ENCODE peak calls at places on chromosomes 12 and 14, in five cellular contexts. X, O, L, B and Y are unnamed samples.

GRCh38 chr12:90216815-90217214 is 508.2 kb upstream of the ATP2B1 start:
- DNase-seq in O (no peak), B (no peak), X (peak), L (no peak), Y (no peak)

GRCh38 chr12:132550014-132550802 is 60.2 kb downstream of the LRCOL1 start:
- DNase-seq in X (no peak), L (no peak), O (no peak), B (no peak), Y (no peak)

GRCh38 chr14:92433407-92433806 is 80.2 kb upstream of the RIN3 start:
- DNase-seq in X (no peak), B (no peak), L (no peak), O (no peak), Y (no peak)

GRCh38 chr12:100795193-100796179 is 910 bp downstream of the ANO4 start:
- DNase-seq in O (no peak), X (no peak), L (no peak), B (no peak), Y (no peak)

GRCh38 chr12:107917912-107918800 is 143.7 kb downstream of the ASCL4 start:
- DNase-seq in L (peak), X (no peak), B (no peak), O (peak), Y (no peak)

GRCh38 chr14:36553650-36554260 is 28.7 kb downstream of the NKX2-8 start:
- DNase-seq in X (no peak), B (no peak), L (peak), O (peak), Y (no peak)

GRCh38 chr14:42192659-42193425 is 586.2 kb downstream of the LRFN5 start:
- DNase-seq in O (peak), L (peak), B (no peak), X (no peak), Y (no peak)

GRCh38 chr12:47938093-47938492 is 25.3 kb upstream of the TMEM106C start:
- DNase-seq in O (peak), L (no peak), B (no peak), X (no peak), Y (no peak)

GRCh38 chr12:87157791-87158190 is 871.4 kb downstream of the C12orf50 start:
- DNase-seq in L (peak), X (no peak), B (no peak), O (peak), Y (no peak)

GRCh38 chr12:47729233-47729632 is 3.9 kb upstream of the ENDOU start:
- DNase-seq in B (no peak), X (no peak), L (no peak), O (peak), Y (no peak)

GRCh38 chr12:67482751-67483661 is 165.5 kb upstream of the DYRK2 start:
- DNase-seq in X (peak), O (peak), L (no peak), B (no peak), Y (peak)

GRCh38 chr14:88289214-88289613 is 33.9 kb downstream of the KCNK10 start:
- DNase-seq in L (no peak), X (no peak), B (no peak), O (peak), Y (no peak)

GRCh38 chr14:20624495-20625070 is 16.9 kb downstream of the OR6S1 start:
- DNase-seq in O (peak), X (peak), L (peak), B (peak), Y (peak)

GRCh38 chr14:68574906-68575305 is 218.0 kb downstream of the ZFP36L1 start:
- DNase-seq in L (no peak), B (no peak), X (no peak), O (peak), Y (no peak)

GRCh38 chr14:77315115-77315944 is 5.4 kb downstream of the POMT2 start:
- DNase-seq in O (no peak), B (no peak), L (no peak), X (no peak), Y (no peak)

DNA sequence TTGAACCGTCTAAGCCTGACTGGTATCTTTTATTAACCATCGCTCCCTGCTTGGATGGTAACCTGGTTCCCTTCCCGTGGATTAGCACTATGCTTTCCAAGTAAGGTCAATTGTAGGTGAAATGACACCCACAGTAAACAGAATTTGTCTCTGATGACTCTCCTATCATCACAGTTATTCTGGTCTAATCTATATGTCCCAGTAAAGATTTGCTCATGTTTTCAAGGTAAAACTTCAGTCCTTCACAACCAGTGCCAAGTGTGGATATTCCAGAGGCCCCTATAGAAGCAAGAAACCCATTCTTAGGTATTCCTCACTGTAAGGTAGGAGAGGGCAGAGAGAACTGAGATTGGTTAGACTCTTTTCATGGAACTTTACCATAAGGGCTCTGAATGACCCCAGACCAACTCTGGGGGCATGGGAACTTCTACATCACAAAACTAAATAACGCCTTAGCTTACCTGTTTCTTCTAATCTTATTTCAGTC is 9.9 kb upstream of the HAUS4 start:
- DNase-seq in B (no peak), O (no peak), X (no peak), L (no peak), Y (no peak)
- TF ChIP-seq POLR2A in B (no peak), O (no peak), X (no peak), L (no peak), Y (no peak)

GRCh38 chr12:63900922-63901793 is 56.7 kb downstream of the SRGAP1 start:
- DNase-seq in L (peak), O (no peak), X (no peak), B (no peak), Y (no peak)
- H3K4me3 ChIP-seq in L (no peak), O (no peak), X (no peak), B (no peak), Y (no peak)

GRCh38 chr12:6342140-6342889 is 439 bp upstream of the TNFRSF1A start:
- DNase-seq in X (no peak), L (no peak), B (no peak), O (no peak), Y (no peak)

GRCh38 chr12:6343518-6343917 is 1.6 kb upstream of the TNFRSF1A start:
- DNase-seq in X (no peak), B (no peak), O (no peak), L (peak), Y (no peak)

GRCh38 chr12:6341439-6342139 is at the start of gene TNFRSF1A:
- DNase-seq in O (peak), L (peak), X (peak), B (no peak), Y (peak)

GRCh38 chr12:6338955-6339761 is 2.7 kb downstream of the TNFRSF1A start:
- DNase-seq in X (no peak), L (no peak), O (no peak), B (no peak), Y (no peak)

DNA sequence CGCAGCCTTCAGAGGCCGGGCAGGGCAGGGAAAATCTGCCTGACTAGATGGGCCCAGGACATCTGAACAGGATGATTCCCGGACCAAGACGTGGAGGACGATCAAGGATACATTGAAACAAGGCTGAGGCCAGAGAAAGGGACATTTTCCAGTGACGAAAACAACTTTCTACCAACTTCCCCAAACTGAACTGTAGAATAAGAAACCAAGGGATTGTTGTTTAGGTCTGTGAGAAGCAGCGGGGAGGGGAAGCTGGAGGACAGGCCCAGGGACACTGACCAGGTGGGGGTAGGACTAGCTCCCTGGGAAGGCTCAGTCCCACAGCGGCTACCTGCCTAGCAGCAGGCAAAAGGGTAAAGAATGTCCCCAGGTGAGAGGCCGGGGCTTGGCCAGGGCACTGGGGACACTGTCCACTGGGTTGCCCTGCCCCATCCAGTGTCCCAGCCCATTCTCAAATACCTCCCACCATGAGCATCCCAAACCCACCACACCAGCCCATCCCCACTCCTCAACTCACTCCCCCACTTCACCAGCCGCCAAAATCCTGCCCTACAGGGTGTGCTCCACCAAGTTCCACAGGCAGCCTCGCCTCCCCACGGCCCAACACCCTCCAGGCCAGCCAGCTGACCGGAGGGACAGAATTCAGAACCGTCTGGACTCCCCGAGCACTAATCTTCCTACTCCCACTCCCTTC is 984 bp downstream of the TNFRSF1A start:
- DNase-seq in B (no peak), X (peak), O (no peak), L (no peak), Y (no peak)
- TF ChIP-seq POLR2A in B (no peak), X (no peak), O (peak), L (no peak), Y (no peak)

DNA sequence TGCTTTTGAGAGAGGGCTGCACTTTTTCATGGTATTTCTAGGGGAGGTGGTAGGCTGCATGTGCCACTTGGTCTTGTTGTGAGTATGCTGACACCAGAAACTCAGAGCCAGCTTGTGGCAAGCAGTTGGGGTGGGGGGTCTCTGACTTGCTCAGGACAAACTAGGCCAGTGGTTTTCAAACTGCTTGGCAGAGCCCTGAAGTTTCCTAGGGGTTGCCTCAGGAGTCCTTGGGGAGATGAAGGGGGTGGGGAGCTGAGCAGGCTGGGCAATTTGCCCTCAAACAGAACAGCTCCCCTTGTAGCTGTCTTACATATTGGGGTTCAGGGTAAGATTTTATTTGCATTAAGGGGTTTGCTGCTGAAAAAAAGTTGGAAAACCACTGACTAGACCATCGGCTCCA is 3.9 kb downstream of the BCL2L2 start:
- DNase-seq in L (no peak), O (no peak), X (no peak), B (no peak), Y (no peak)
- H3K4me3 ChIP-seq in L (no peak), O (no peak), X (no peak), B (no peak), Y (no peak)

DNA sequence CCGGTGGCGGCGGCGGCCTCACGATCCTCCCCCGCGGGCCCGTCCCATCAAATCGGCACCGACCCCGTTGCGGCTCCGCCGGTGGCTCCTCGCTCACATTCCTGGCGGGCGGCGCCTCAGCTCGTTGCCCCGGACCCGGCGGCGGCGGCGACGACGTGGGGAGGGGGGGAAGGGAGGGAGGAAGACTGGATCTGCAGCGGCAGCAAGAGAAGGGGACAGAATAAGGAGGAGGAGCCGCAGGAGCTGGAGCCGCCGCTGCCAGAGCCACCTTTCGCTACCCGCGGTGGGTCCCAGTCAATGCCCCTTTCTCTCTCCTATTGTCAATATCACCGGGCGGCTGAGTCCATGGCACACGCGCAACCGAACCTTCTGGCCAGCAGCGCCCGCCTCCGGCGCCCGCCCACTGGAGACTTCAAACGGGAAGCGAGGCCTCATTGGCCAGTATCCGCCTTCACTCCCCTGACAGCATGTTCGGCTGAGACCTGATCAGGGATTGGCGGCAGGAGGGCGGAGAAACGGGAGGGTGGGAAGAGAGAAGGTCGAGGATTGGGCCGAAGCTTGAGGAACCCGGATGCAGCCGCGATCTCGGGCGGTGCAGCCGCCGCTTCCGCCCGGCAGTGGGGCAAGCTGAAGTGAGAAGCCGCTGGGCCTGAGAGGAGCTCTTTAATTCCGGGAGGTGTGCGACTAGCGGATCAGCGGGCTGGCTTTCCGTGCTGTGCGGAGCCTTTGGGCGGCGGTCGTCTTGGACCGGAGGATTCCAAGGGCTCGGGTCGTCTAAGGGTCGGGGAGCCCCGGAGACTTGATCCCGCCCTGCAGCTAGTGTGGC is at the start of gene PPP2R5E:
- DNase-seq in X (peak), B (peak), O (peak), L (peak), Y (peak)
- TF ChIP-seq POLR2A in X (peak), B (peak), O (peak), L (peak), Y (peak)

GRCh38 chr14:63088865-63089264 is 43.6 kb upstream of the KCNH5 start:
- DNase-seq in B (no peak), L (no peak), O (no peak), X (no peak), Y (no peak)

DNA sequence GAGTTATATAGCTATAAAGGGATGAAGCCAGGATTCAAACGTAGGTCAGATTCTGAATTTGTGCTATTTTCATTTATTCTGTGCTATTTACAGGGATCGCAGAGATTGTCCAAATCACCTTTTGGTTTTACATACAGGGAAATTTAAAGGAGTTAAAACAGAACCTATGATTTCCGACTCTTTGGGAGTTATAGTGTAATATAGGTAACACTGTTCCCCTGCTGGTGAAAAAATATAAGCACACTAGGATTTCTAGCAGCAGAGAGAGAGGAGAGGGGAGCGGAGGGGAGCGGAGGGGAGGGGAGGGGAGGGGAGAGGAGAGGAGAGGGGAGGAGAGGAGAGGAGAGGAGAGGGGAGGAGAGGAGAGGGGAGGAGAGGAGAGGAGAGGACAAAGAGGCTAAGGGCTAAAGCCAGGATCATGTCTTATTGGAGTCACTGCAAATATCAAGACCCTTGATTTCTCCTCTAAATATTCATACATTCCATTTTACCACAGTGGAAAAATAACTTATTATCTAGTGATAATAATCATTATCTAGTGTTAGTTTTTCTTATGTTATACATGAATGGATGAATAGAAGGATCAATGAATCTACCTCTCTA is 46.2 kb upstream of the KCNH5 start:
- DNase-seq in O (no peak), L (no peak), B (no peak), X (no peak), Y (no peak)
- H3K4me3 ChIP-seq in O (no peak), L (no peak), B (no peak), X (no peak), Y (no peak)

GRCh38 chr14:23621932-23622495 is 14.2 kb upstream of the DHRS2 start:
- DNase-seq in B (no peak), L (no peak), X (no peak), O (no peak), Y (no peak)
- TF ChIP-seq POLR2A in B (no peak), L (no peak), X (no peak), O (no peak), Y (no peak)

DNA sequence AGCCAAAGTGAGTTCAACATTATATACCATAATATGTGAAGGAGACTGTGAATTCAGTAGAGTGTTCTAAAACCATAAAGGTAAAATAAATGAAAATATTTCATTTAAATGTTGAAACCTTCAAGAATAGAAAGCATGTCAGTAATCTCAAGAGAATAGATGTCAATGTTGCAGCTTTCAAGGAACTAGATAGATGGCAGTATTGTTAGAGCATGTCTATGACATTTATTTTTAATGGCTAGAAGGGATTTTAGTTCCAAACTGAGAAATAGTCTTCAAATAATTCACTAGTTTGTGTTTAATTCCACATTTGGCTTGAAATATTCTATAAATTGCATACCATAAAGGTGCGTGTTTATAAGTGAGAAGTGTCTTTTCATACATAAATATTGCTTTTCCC is 326.5 kb downstream of the FLRT2 start:
- DNase-seq in B (no peak), L (no peak), O (no peak), X (no peak), Y (no peak)
- H3K4me3 ChIP-seq in B (no peak), L (no peak), O (no peak), X (no peak), Y (no peak)

GRCh38 chr12:76043377-76043776 is 11.8 kb upstream of the PHLDA1 start:
- DNase-seq in X (no peak), L (no peak), B (no peak), O (no peak), Y (no peak)
- TF ChIP-seq POLR2A in X (no peak), L (no peak), B (no peak), O (no peak), Y (no peak)